ENCODE peak calls at places on chromosomes 16 and 17, in eight cellular contexts. Y is heart right ventricle, T is left ventricle myocardium inferior, S is mesendoderm, E is right lobe of liver, Z is SJCRH30, B is SJSA1, X is GM23248. I is an unnamed sample.

GRCh38 chr16:1946495-1947368 is 3.7 kb upstream of the MSRB1 start:
- DNase-seq in Z (no peak), S (no peak), Y (no peak), X (no peak), E (no peak), B (no peak), T (no peak), I (no peak)

GRCh38 chr17:20281860-20282259 is 185.5 kb downstream of the LGALS9B start:
- DNase-seq in Z (no peak), X (no peak), E (peak; percentile 36), Y (peak; percentile 36), T (peak; percentile 23), S (no peak), B (no peak), I (no peak)

GRCh38 chr16:56995136-56995805 is 5.9 kb downstream of the NLRC5 start:
- DNase-seq in B (no peak), X (no peak), T (no peak), E (no peak), Z (no peak), S (no peak), Y (no peak), I (no peak)

GRCh38 chr17:19978206-19978802 is 676 bp upstream of the AKAP10 start:
- DNase-seq in X (no peak), T (no peak), Y (no peak), Z (peak; percentile 64), S (peak; percentile 49), E (no peak), B (no peak), I (no peak)

GRCh38 chr17:77879226-77879895 is 79.1 kb upstream of the TNRC6C start:
- DNase-seq in B (no peak), T (no peak), E (no peak), X (no peak), Y (peak; percentile 6), Z (no peak), S (no peak), I (no peak)

GRCh38 chr17:67559381-67559966 is 158.3 kb upstream of the NOL11 start:
- DNase-seq in T (no peak), Z (no peak), E (no peak), X (no peak), S (peak; percentile 54), Y (no peak), B (no peak), I (no peak)

GRCh38 chr17:65684631-65685030 is 123.2 kb upstream of the AXIN2 start:
- DNase-seq in E (no peak), S (no peak), X (peak; percentile 63), B (no peak), Z (no peak), T (no peak), Y (no peak), I (no peak)

GRCh38 chr17:18039535-18040286 is 503 bp downstream of the GID4 start:
- DNase-seq in Z (peak; percentile 57), B (peak; percentile 31), Y (peak; percentile 30), S (peak; percentile 66), E (peak; percentile 52), X (peak; percentile 66), T (no peak), I (no peak)

GRCh38 chr17:72927760-72928159 is 164.7 kb downstream of the SLC39A11 start:
- DNase-seq in Z (no peak), B (no peak), S (no peak), T (no peak), Y (no peak), X (no peak), E (no peak), I (no peak)

DNA sequence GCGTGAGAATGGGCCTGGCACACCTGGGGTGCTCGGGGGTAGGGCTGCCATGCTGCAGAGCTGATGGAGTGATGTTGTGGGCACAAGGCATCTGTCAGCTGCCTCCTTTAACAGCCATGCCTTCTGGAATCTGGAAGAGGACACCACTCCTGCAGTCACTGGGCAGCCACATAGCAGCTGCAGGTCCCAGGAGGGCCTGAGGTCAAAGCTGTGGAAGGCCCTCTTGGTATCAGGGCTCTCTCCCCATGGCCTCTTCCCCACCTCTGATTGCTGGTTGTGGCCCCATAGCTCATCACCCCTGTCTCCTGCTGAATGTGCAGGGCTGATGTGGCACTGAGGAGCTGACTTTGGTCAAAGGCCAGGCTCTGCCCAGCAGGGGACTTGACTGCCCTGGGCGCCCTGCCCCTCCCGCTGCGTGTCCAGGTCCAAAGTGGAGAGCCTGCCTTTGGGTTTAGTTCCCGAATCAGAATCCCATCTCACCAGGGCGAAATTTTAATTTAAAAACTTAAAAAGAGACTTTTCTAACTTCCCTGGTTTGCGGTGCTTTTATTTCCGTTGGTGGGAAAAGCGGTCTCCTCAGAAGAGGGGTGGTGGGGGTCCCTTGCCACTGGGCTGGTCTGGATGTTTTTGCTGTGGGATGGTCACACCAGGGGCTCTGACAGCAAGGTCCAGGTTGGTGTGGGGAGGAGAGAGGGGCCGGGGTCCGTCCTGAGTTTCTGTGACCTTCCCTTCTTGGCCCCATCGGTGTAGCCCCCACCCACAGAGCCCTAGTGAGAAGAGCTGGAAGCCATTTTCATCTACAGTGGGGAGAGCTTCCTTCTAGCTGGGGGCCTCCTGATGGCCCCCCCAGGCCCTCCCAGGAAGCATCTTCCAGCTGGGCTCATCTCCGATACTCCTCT is 5.9 kb downstream of the UBALD2 start:
- DNase-seq in E (no peak), S (no peak), T (no peak), B (no peak), Z (peak; percentile 79), X (no peak), Y (no peak), I (no peak)
- H3K27ac ChIP-seq in E (peak overlapping the region; percentile 21), S (no peak overlapping the region), T (peak overlapping the region; percentile 96), B (no peak overlapping the region), Z (peak overlapping the region; percentile 61), X (no peak overlapping the region), Y (no peak overlapping the region), I (peak overlapping the region; percentile 56)

GRCh38 chr17:42967925-42968324 is 3.7 kb upstream of the AARSD1 start:
- DNase-seq in Z (no peak), E (no peak), S (no peak), Y (no peak), X (no peak), B (no peak), T (no peak), I (no peak)

GRCh38 chr17:42975265-42975664 is 4.6 kb downstream of the PTGES3L start:
- DNase-seq in E (no peak), T (no peak), Y (no peak), Z (no peak), X (no peak), S (no peak), B (no peak), I (no peak)

GRCh38 chr17:42969006-42969581 is 4.8 kb upstream of the AARSD1 start:
- DNase-seq in S (no peak), Z (no peak), T (no peak), E (no peak), B (no peak), X (peak; percentile 51), Y (no peak), I (no peak)

DNA sequence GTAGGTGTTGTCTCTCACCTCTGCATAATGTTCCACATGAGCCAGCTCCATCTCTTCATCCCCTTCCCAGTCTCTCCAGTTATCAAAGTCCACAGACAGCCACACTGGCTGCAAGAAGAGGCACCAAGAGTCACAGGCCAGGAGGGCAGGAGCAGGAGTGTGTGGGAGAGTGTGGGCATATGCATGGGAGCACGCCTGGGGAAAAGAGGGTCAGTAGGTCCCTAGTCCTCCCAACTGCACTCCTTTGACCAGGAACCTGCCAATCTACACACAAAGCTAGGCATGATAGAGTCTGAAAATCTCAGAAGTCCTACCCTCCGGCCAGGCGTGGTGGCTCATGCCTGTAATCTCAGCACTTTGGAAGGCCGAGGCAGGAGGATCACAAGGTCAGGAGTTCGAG is 7.3 kb upstream of the AARSD1 start:
- DNase-seq in S (no peak), T (no peak), Z (no peak), Y (no peak), E (no peak), B (no peak), X (no peak), I (no peak)
- H3K4me3 ChIP-seq in S (no peak overlapping the region), T (no peak overlapping the region), Z (no peak overlapping the region), Y (no peak overlapping the region), E (no peak overlapping the region), B (no peak overlapping the region), X (no peak overlapping the region), I (no peak overlapping the region)

DNA sequence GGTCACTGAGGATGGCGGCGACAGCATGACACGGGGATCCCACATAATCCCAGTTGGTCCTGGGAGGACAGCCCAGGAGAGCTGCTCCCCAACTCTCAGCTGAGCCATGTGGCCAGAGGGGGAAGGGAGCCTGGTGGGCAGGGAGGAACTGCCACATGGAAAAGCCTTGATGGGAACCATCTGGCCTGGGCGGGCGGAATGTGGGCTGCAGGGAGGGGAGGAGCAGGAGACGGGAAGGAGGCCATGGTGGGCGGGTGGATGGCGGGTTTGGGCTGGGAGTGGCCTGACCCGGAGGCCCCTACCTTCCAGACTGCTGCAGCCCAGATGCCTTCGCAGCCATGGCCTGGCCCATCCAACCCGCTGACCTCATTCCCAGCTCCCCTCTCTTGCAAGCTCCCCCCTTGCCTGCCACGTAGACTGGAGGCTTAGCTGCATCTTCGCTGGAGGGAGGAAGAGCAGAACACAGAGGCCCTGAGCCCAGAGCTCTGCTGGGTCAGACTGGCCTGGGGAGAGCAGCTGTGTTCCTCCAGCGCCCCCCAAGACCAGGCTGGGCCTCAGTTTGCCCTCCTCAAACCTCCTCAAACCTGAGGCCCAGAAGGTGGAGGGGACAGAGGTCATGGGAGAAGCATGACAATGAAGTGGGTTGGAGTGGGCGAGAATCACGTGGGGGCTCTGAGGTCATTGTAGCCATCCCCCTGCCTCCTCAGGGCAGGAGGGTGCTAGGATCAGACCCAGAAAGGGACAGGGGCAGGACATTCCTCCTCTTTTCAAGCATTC is 8.2 kb upstream of the COL1A1 start:
- DNase-seq in B (peak; percentile 99), Y (peak; percentile 89), S (peak; percentile 95), T (peak; percentile 90), Z (peak; percentile 88), X (peak; percentile 100), E (peak; percentile 40), I (peak; percentile 97)
- H3K4me1 ChIP-seq in B (peaks cover 73% of the 10 kb centered on the region), Y (peaks cover 64% of the 10 kb centered on the region), S (peaks cover 25% of the 10 kb centered on the region), T (peaks cover 67% of the 10 kb centered on the region), Z (peaks cover 33% of the 10 kb centered on the region), X (peaks cover 84% of the 10 kb centered on the region), E (peaks cover 7% of the 10 kb centered on the region), I (peaks cover 72% of the 10 kb centered on the region)

GRCh38 chr17:59151591-59151990 is 3.4 kb downstream of the SKA2 start:
- DNase-seq in S (peak; percentile 16), E (no peak), T (no peak), B (peak; percentile 27), Y (no peak), X (no peak), Z (no peak), I (no peak)

GRCh38 chr17:59149051-59149450 is 5.9 kb downstream of the SKA2 start:
- DNase-seq in Z (no peak), B (no peak), E (no peak), T (no peak), X (peak; percentile 83), S (no peak), Y (no peak), I (no peak)

GRCh38 chr17:59149841-59150511 is 5.0 kb downstream of the SKA2 start:
- DNase-seq in T (no peak), Y (no peak), E (no peak), X (no peak), Z (no peak), B (no peak), S (no peak), I (no peak)

GRCh38 chr17:59152925-59153324 is 2.1 kb downstream of the SKA2 start:
- DNase-seq in Y (no peak), E (no peak), S (no peak), T (no peak), X (no peak), B (no peak), Z (no peak), I (no peak)

DNA sequence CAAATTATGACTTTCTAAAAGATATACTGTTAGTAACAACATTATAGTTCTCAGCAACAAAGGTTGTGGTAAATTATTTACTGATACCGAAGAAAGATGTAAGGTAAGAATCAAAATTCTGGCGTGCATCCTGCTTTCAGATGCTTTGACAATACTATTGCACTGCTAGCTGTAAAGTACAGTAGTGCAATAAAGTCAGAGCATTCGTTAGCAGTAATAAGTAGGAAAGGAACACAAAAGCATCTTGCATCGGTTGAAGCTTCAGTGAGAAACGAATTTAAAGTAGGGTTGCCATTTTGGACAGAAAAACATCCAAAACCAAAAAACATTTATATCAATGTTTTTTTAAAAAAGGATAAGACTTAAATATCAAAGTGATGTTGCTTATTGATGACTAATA is 4.0 kb downstream of the SKA2 start:
- DNase-seq in T (no peak), Y (no peak), E (no peak), S (no peak), X (no peak), Z (no peak), B (no peak), I (no peak)
- H3K27ac ChIP-seq in T (no peak overlapping the region), Y (no peak overlapping the region), E (no peak overlapping the region), S (no peak overlapping the region), X (no peak overlapping the region), Z (no peak overlapping the region), B (no peak overlapping the region), I (no peak overlapping the region)

I was measured in suprapubic skin.